ENCODE peak calls at places on chromosomes 5 and 9, in ten cellular contexts. D, Y, W, L, V, G, P, N, C and H are unnamed samples.

GRCh38 chr5:158751961-158752655 is 347.6 kb downstream of the EBF1 start:
- DNase-seq in D (no peak), Y (no peak), W (no peak), L (no peak), V (no peak), G (no peak), P (no peak), N (no peak), C (no peak), H (no peak)

GRCh38 chr5:31738199-31738598 is 99.3 kb downstream of the PDZD2 start:
- DNase-seq in D (no peak), Y (no peak), W (no peak), L (no peak), V (no peak), G (no peak), P (no peak), N (no peak), C (no peak), H (no peak)

GRCh38 chr9:131264231-131264630 is 12.1 kb downstream of the FAM78A start:
- DNase-seq in D (no peak), Y (no peak), W (no peak), L (peak; percentile 49), V (no peak), G (no peak), P (peak; percentile 79), N (no peak), C (no peak), H (no peak)

GRCh38 chr5:1492757-1493156 is 31.0 kb downstream of the LPCAT1 start:
- DNase-seq in D (no peak), Y (no peak), W (no peak), L (no peak), V (no peak), G (no peak), P (no peak), N (no peak), C (no peak), H (no peak)

GRCh38 chr5:51138164-51138563 is 245.1 kb upstream of the ISL1 start:
- DNase-seq in D (no peak), Y (no peak), W (no peak), L (no peak), V (no peak), G (no peak), P (no peak), N (no peak), C (no peak), H (no peak)

GRCh38 chr9:137437691-137438590 is 3.2 kb downstream of the ENTPD8 start:
- DNase-seq in D (no peak), Y (no peak), W (no peak), L (no peak), V (no peak), G (no peak), P (peak; percentile 62), N (no peak), C (no peak), H (no peak)

GRCh38 chr5:33675958-33676464 is 215.8 kb downstream of the ADAMTS12 start:
- DNase-seq in D (no peak), Y (no peak), W (peak; percentile 11), L (no peak), V (no peak), G (no peak), P (no peak), N (no peak), C (no peak), H (no peak)

GRCh38 chr5:122759310-122759709 is 15.6 kb upstream of the SNX2 start:
- DNase-seq in D (no peak), Y (no peak), W (no peak), L (no peak), V (no peak), G (no peak), P (no peak), N (no peak), C (no peak), H (no peak)

GRCh38 chr9:79962836-79963235 is 391.1 kb downstream of the TLE4 start:
- DNase-seq in D (no peak), Y (no peak), W (no peak), L (no peak), V (no peak), G (no peak), P (no peak), N (no peak), C (no peak), H (no peak)

GRCh38 chr9:71766663-71767062 is 1.6 kb downstream of the CEMIP2 start:
- DNase-seq in D (no peak), Y (no peak), W (no peak), L (peak; percentile 33), V (no peak), G (peak; percentile 56), P (no peak), N (no peak), C (no peak), H (no peak)

GRCh38 chr5:179158556-179158955 is 98.4 kb downstream of the ZNF354C start:
- DNase-seq in D (no peak), Y (no peak), W (no peak), L (no peak), V (no peak), G (no peak), P (no peak), N (no peak), C (no peak), H (no peak)

GRCh38 chr9:32589083-32589713 is 16.2 kb upstream of the NDUFB6 start:
- DNase-seq in D (no peak), Y (no peak), W (peak; percentile 67), L (no peak), V (peak; percentile 75), G (peak; percentile 69), P (peak; percentile 48), N (no peak), C (peak; percentile 72), H (no peak)

GRCh38 chr9:91886433-91887031 is 63.5 kb downstream of the ROR2 start:
- DNase-seq in D (no peak), Y (no peak), W (no peak), L (no peak), V (no peak), G (no peak), P (peak; percentile 81), N (no peak), C (no peak), H (no peak)

GRCh38 chr5:128844354-128844923 is 120.8 kb upstream of the SLC27A6 start:
- DNase-seq in D (no peak), Y (no peak), W (peak; percentile 33), L (no peak), V (peak; percentile 43), G (peak; percentile 39), P (no peak), N (no peak), C (peak; percentile 51), H (no peak)

GRCh38 chr9:121498487-121499176 is 1.0 kb downstream of the GGTA1 start:
- DNase-seq in D (no peak), Y (peak; percentile 37), W (no peak), L (peak; percentile 22), V (peak; percentile 58), G (peak; percentile 44), P (peak; percentile 78), N (peak; percentile 40), C (peak; percentile 62), H (no peak)